ENCODE peak calls at places on chromosomes 6 and 20, in four cellular contexts. I, N, T and F are unnamed samples.
A peak's percentile ranks its signal among the peaks of the same experiment; 100 is the strongest.

GRCh38 chr6:147870745-147871144 is 362.3 kb downstream of the SAMD5 start:
- DNase-seq in I (no peak), N (no peak), T (no peak), F (no peak)

GRCh38 chr6:145963216-145964068 is 716 bp downstream of the SHPRH start:
- DNase-seq in I (peak; percentile 18), N (no peak), T (peak; percentile 58), F (peak; percentile 78)

GRCh38 chr6:63663147-63663877 is 27.7 kb downstream of the PHF3 start:
- DNase-seq in I (no peak), N (peak; percentile 8), T (no peak), F (no peak)

GRCh38 chr6:2542858-2543218 is 207.9 kb downstream of the MYLK4 start:
- DNase-seq in I (no peak), N (peak; percentile 87), T (no peak), F (no peak)

GRCh38 chr6:101120747-101121146 is 239.6 kb upstream of the ASCC3 start:
- DNase-seq in I (no peak), N (no peak), T (no peak), F (no peak)

GRCh38 chr20:58515240-58516212 is at the start of gene APCDD1L:
- DNase-seq in I (no peak), N (no peak), T (no peak), F (no peak)

GRCh38 chr20:24872291-24873014 is 76.6 kb upstream of the CST7 start:
- DNase-seq in I (no peak), N (no peak), T (no peak), F (no peak)

GRCh38 chr20:18904624-18905023 is 91.0 kb downstream of the SCP2D1 start:
- DNase-seq in I (no peak), N (no peak), T (no peak), F (no peak)

GRCh38 chr6:127879685-127880084 is 21.2 kb downstream of the THEMIS start:
- DNase-seq in I (no peak), N (no peak), T (peak; percentile 5), F (peak; percentile 39)

GRCh38 chr20:61628901-61629300 is 376.8 kb downstream of the CDH4 start:
- DNase-seq in I (no peak), N (no peak), T (no peak), F (no peak)

GRCh38 chr6:151835396-151835795 is 27.9 kb downstream of the ESR1 start:
- DNase-seq in I (no peak), N (no peak), T (no peak), F (no peak)

GRCh38 chr20:49956689-49957443 is 20.7 kb downstream of the RNF114 start:
- DNase-seq in I (no peak), N (no peak), T (peak; percentile 69), F (peak; percentile 83)

GRCh38 chr6:34284563-34285545 is 36.0 kb upstream of the SMIM29 start:
- DNase-seq in I (no peak), N (no peak), T (peak; percentile 65), F (peak; percentile 88)

GRCh38 chr20:62523473-62524203 is 47.8 kb upstream of the GATA5 start:
- DNase-seq in I (no peak), N (peak; percentile 60), T (no peak), F (no peak)

GRCh38 chr6:109690740-109691687 is at the start of the genes AK9 and FIG4:
- DNase-seq in I (peak; percentile 78), N (peak; percentile 93), T (peak; percentile 90), F (peak; percentile 97)

GRCh38 chr6:157823523-157824370 is 701 bp downstream of the SNX9 start:
- DNase-seq in I (peak; percentile 32), N (peak; percentile 70), T (peak; percentile 50), F (no peak)

GRCh38 chr20:58661298-58662141 is 10.4 kb downstream of the STX16 start:
- DNase-seq in I (peak; percentile 24), N (no peak), T (no peak), F (no peak)

GRCh38 chr20:32444474-32445220 is 86.5 kb downstream of the ASXL1 start:
- DNase-seq in I (no peak), N (no peak), T (no peak), F (no peak)

GRCh38 chr6:166499350-166500163 is 86.9 kb downstream of the RAMACL start:
- DNase-seq in I (no peak), N (no peak), T (no peak), F (no peak)

GRCh38 chr6:72646604-72647485 is 25.0 kb downstream of the KCNQ5 start:
- DNase-seq in I (no peak), N (no peak), T (no peak), F (no peak)

GRCh38 chr6:33021917-33022316 is 12.5 kb upstream of the HLA-DOA start:
- DNase-seq in I (no peak), N (no peak), T (no peak), F (no peak)

GRCh38 chr20:43744966-43745733 is 18.3 kb upstream of the GTSF1L start:
- DNase-seq in I (no peak), N (no peak), T (no peak), F (no peak)

GRCh38 chr6:17972074-17972966 is 15.1 kb downstream of the KIF13A start:
- DNase-seq in I (no peak), N (no peak), T (no peak), F (no peak)

GRCh38 chr6:150491131-150491795 is 108.4 kb upstream of the PLEKHG1 start:
- DNase-seq in I (no peak), N (peak; percentile 75), T (no peak), F (no peak)

GRCh38 chr20:33282991-33283555 is at the start of gene BPIFB1:
- DNase-seq in I (no peak), N (no peak), T (no peak), F (no peak)

GRCh38 chr6:166775180-166775922 is 148.3 kb upstream of the RPS6KA2 start:
- DNase-seq in I (peak; percentile 39), N (peak; percentile 59), T (no peak), F (no peak)

GRCh38 chr20:36786663-36787062 is 13.1 kb upstream of the DSN1 start:
- DNase-seq in I (no peak), N (no peak), T (no peak), F (no peak)

GRCh38 chr6:117409863-117410262 is 15.9 kb downstream of the ROS1 start:
- DNase-seq in I (no peak), N (no peak), T (no peak), F (no peak)

GRCh38 chr6:21587925-21588811 is 5.4 kb upstream of the SOX4 start:
- DNase-seq in I (peak; percentile 17), N (no peak), T (peak; percentile 55), F (peak; percentile 81)

GRCh38 chr6:18147616-18148015 is 7.3 kb downstream of the TPMT start:
- DNase-seq in I (no peak), N (no peak), T (no peak), F (no peak)

GRCh38 chr20:16064991-16065707 is 508.1 kb downstream of the KIF16B start:
- DNase-seq in I (no peak), N (no peak), T (no peak), F (no peak)

GRCh38 chr6:33875141-33875581 is 71.4 kb upstream of the MLN start:
- DNase-seq in I (no peak), N (no peak), T (no peak), F (no peak)

GRCh38 chr20:61499859-61500258 is 247.8 kb downstream of the CDH4 start:
- DNase-seq in I (no peak), N (no peak), T (no peak), F (peak; percentile 53)